ENCODE peak calls at places on chromosomes 6 and 20, in six cellular contexts. S, Y, Z, R, O and V are unnamed samples.

GRCh38 chr20:4038047-4038459 is 22.7 kb upstream of the RNF24 start:
- DNase-seq in S (no peak), Y (peak), Z (peak), R (no peak), O (peak), V (peak)

GRCh38 chr6:73519943-73520687 is 717 bp downstream of the EEF1A1 start:
- DNase-seq in S (peak), Y (peak), Z (peak), R (no peak), O (peak), V (peak)

GRCh38 chr6:46255528-46255927 is 84.7 kb upstream of the ENPP5 start:
- DNase-seq in S (no peak), Y (no peak), Z (no peak), R (no peak), O (no peak), V (no peak)

GRCh38 chr6:44024597-44025219 is 102.5 kb downstream of the MRPL14 start:
- DNase-seq in S (no peak), Y (no peak), Z (no peak), R (no peak), O (no peak), V (no peak)

GRCh38 chr20:14556206-14556605 is 218.8 kb upstream of the FLRT3 start:
- DNase-seq in S (no peak), Y (no peak), Z (no peak), R (no peak), O (no peak), V (no peak)

GRCh38 chr20:37309941-37310590 is 20.6 kb downstream of the MANBAL start:
- DNase-seq in S (no peak), Y (no peak), Z (no peak), R (no peak), O (no peak), V (no peak)

GRCh38 chr6:138685257-138685656 is 88.3 kb upstream of the CCDC28A start:
- DNase-seq in S (no peak), Y (no peak), Z (no peak), R (no peak), O (no peak), V (no peak)

GRCh38 chr6:81640891-81641290 is 111.6 kb downstream of the TENT5A start:
- DNase-seq in S (no peak), Y (no peak), Z (no peak), R (no peak), O (no peak), V (no peak)

GRCh38 chr6:144662812-144663211 is 377.7 kb downstream of the UTRN start:
- DNase-seq in S (no peak), Y (no peak), Z (no peak), R (no peak), O (no peak), V (no peak)

GRCh38 chr6:45614488-45615285 is 237.0 kb upstream of the SUPT3H start:
- DNase-seq in S (no peak), Y (no peak), Z (no peak), R (no peak), O (peak), V (no peak)

GRCh38 chr6:26493258-26493657 is 6.8 kb upstream of the BTN1A1 start:
- DNase-seq in S (no peak), Y (no peak), Z (no peak), R (no peak), O (peak), V (no peak)

GRCh38 chr20:50029083-50029696 is 46.4 kb downstream of the SNAI1 start:
- DNase-seq in S (no peak), Y (no peak), Z (no peak), R (no peak), O (no peak), V (no peak)

GRCh38 chr20:38599410-38599882 is 2.2 kb upstream of the ARHGAP40 start:
- DNase-seq in S (peak), Y (peak), Z (no peak), R (no peak), O (no peak), V (peak)

GRCh38 chr20:51639206-51639832 is 96.8 kb upstream of the NFATC2 start:
- DNase-seq in S (peak), Y (peak), Z (peak), R (no peak), O (peak), V (peak)

GRCh38 chr6:135251964-135252429 is 70.9 kb downstream of the MYB start:
- DNase-seq in S (no peak), Y (no peak), Z (no peak), R (no peak), O (peak), V (no peak)

GRCh38 chr20:53857723-53858236 is 212.6 kb downstream of the BCAS1 start:
- DNase-seq in S (no peak), Y (peak), Z (no peak), R (no peak), O (no peak), V (no peak)

GRCh38 chr6:111668410-111668809 is 62.7 kb upstream of the TRAF3IP2 start:
- DNase-seq in S (no peak), Y (no peak), Z (no peak), R (no peak), O (no peak), V (no peak)

GRCh38 chr20:11117808-11118528 is 444.2 kb upstream of the JAG1 start:
- DNase-seq in S (no peak), Y (no peak), Z (no peak), R (no peak), O (peak), V (no peak)

GRCh38 chr6:154791561-154792317 is 58.5 kb downstream of the SCAF8 start:
- DNase-seq in S (no peak), Y (no peak), Z (no peak), R (no peak), O (peak), V (no peak)

GRCh38 chr6:25359191-25359861 is 80.2 kb downstream of the CARMIL1 start:
- DNase-seq in S (no peak), Y (peak), Z (no peak), R (no peak), O (peak), V (peak)

GRCh38 chr6:20953019-20953418 is 418.8 kb downstream of the CDKAL1 start:
- DNase-seq in S (no peak), Y (no peak), Z (no peak), R (no peak), O (no peak), V (no peak)

GRCh38 chr6:25312034-25312620 is 33.0 kb downstream of the CARMIL1 start:
- DNase-seq in S (no peak), Y (no peak), Z (no peak), R (no peak), O (peak), V (no peak)

GRCh38 chr6:109441069-109441816 is 719 bp downstream of the SMPD2 start:
- DNase-seq in S (peak), Y (peak), Z (peak), R (no peak), O (peak), V (peak)

GRCh38 chr6:31940256-31940664 is 5.6 kb upstream of the CFB start:
- DNase-seq in S (no peak), Y (no peak), Z (no peak), R (no peak), O (peak), V (no peak)

GRCh38 chr20:38842558-38842981 is 37.1 kb downstream of the PPP1R16B start:
- DNase-seq in S (no peak), Y (no peak), Z (no peak), R (no peak), O (no peak), V (no peak)

GRCh38 chr6:17226766-17227338 is 54.3 kb upstream of the RBM24 start:
- DNase-seq in S (no peak), Y (peak), Z (no peak), R (no peak), O (peak), V (no peak)

GRCh38 chr20:53944796-53945195 is 125.6 kb downstream of the BCAS1 start:
- DNase-seq in S (no peak), Y (no peak), Z (no peak), R (no peak), O (no peak), V (no peak)

GRCh38 chr6:23656257-23656731 is 469.7 kb upstream of the NRSN1 start:
- DNase-seq in S (no peak), Y (no peak), Z (no peak), R (no peak), O (no peak), V (no peak)

GRCh38 chr6:147063469-147064031 is 140.7 kb upstream of the STXBP5 start:
- DNase-seq in S (no peak), Y (no peak), Z (no peak), R (no peak), O (peak), V (no peak)

GRCh38 chr6:38935051-38935450 is 113.5 kb upstream of the GLP1R start:
- DNase-seq in S (no peak), Y (peak), Z (no peak), R (no peak), O (no peak), V (no peak)

GRCh38 chr20:22339091-22339881 is 245.1 kb downstream of the FOXA2 start:
- DNase-seq in S (no peak), Y (peak), Z (peak), R (peak), O (peak), V (peak)

GRCh38 chr6:169722362-169723199 is 1.7 kb downstream of the PHF10 start:
- DNase-seq in S (peak), Y (peak), Z (peak), R (no peak), O (peak), V (no peak)

GRCh38 chr6:170096191-170096802 is 194.6 kb downstream of the DLL1 start:
- DNase-seq in S (peak), Y (peak), Z (no peak), R (no peak), O (no peak), V (no peak)

GRCh38 chr6:130852844-130853554 is 25.8 kb downstream of the SMLR1 start:
- DNase-seq in S (no peak), Y (no peak), Z (no peak), R (no peak), O (no peak), V (no peak)

DNA sequence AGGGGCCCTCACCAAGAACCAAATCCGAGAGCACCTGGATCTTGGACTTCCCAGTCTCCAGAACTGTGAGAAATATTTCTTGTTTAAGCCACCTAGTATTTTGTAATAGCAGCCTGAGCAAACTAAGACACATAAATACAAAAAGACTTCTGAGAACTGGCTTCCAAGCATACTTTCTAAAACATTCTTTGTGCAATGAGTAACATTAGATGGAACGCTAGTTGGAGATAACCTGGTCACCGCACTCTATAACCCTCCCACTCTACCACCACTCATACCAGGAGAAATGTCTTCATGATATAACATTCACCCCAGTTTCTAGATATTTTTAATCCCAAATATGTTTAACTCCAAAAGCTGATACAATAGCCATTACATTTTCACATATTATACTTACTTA is 169.5 kb upstream of the THEMIS start:
- DNase-seq in S (no peak), Y (no peak), Z (no peak), R (no peak), O (peak), V (no peak)
- H3K4me3 ChIP-seq in S (no peak), Y (no peak), Z (no peak), R (no peak), O (no peak), V (no peak)

GRCh38 chr6:28553986-28554881 is 28.6 kb downstream of the GPX5 start:
- DNase-seq in S (no peak), Y (no peak), Z (no peak), R (no peak), O (no peak), V (no peak)

GRCh38 chr6:28558629-28559028 is 32.9 kb downstream of the GPX5 start:
- DNase-seq in S (no peak), Y (no peak), Z (no peak), R (no peak), O (no peak), V (no peak)

GRCh38 chr6:28555136-28555535 is 29.5 kb downstream of the GPX5 start:
- DNase-seq in S (no peak), Y (no peak), Z (no peak), R (no peak), O (no peak), V (no peak)

GRCh38 chr6:28551891-28552666 is 26.4 kb downstream of the GPX5 start:
- DNase-seq in S (no peak), Y (no peak), Z (no peak), R (no peak), O (no peak), V (no peak)

GRCh38 chr6:28553384-28553985 is 27.8 kb downstream of the GPX5 start:
- DNase-seq in S (no peak), Y (no peak), Z (no peak), R (no peak), O (no peak), V (no peak)
- H3K4me3 ChIP-seq in S (peak), Y (no peak), Z (no peak), R (no peak), O (no peak), V (no peak)

GRCh38 chr6:165232277-165232654 is 77.1 kb downstream of the C6orf118 start:
- DNase-seq in S (no peak), Y (no peak), Z (no peak), R (no peak), O (no peak), V (no peak)
- H3K4me3 ChIP-seq in S (no peak), Y (no peak), Z (no peak), R (no peak), O (no peak), V (no peak)

GRCh38 chr6:110548124-110548847 is 71.9 kb upstream of the SLC22A16 start:
- DNase-seq in S (no peak), Y (no peak), Z (no peak), R (no peak), O (no peak), V (no peak)
- H3K4me3 ChIP-seq in S (no peak), Y (no peak), Z (no peak), R (no peak), O (no peak), V (no peak)

DNA sequence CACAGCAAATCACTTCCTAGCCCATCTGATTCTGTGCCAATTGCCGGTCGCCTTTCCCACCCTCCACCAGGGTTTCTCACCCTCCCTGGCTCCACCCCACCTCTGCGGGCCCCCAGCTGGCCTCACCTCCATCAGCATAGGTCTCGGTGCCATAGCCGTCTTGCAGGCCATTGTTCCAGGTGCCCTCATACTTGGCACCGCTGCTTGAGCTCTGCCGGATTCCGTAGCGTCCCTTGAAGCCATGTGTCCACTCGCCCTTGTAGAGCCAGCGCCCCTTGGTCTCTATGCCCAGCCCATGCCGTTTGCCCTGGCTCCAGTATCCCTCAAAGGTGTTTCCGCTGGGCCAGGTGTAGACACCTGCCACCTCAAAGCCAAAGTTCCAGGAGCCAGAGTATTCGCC is 787 bp downstream of the JPH2 start:
- DNase-seq in S (no peak), Y (no peak), Z (no peak), R (no peak), O (no peak), V (no peak)
- H3K4me3 ChIP-seq in S (no peak), Y (no peak), Z (no peak), R (no peak), O (no peak), V (no peak)

DNA sequence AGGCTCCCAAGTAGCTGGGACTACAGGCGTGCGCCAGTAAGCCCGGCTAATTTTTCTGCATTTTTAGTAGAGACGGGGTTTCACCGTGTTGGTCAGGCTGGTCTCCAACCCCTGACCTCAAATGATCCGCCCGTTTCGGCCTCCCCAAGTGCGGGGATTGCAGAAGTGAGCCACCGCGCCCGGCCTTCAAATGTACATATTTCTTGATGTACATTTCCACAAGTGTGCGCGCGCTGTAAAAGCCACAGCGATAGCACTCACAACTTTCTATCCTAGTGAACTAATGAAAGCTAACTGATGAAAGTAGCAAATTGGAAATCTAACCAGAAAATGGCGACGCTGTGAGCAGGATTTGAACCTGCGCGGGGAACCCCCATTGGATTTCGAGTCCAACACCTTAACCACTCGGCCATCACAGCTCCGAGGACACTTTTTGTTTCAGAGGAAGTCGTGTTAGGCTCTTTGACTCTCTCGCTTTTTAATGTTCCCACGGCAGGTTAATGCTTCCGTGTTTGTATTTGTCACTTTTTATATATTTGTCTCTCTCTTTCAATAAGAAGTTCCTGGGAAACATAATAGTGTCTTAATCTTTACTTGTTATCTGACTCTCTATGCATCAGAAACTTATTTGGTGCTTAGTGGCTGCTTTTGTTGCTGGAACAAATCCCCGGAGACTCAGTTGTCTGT is 199.4 kb upstream of the ZNF184 start:
- DNase-seq in S (no peak), Y (no peak), Z (no peak), R (peak), O (peak), V (no peak)
- H3K4me3 ChIP-seq in S (no peak), Y (no peak), Z (no peak), R (peak), O (no peak), V (no peak)

GRCh38 chr6:118746100-118746874 is 94.9 kb upstream of the CEP85L start:
- DNase-seq in S (no peak), Y (no peak), Z (no peak), R (no peak), O (no peak), V (no peak)

GRCh38 chr6:118751072-118751471 is 99.7 kb upstream of the CEP85L start:
- DNase-seq in S (no peak), Y (no peak), Z (no peak), R (no peak), O (no peak), V (no peak)

GRCh38 chr6:118745156-118745555 is 93.8 kb upstream of the CEP85L start:
- DNase-seq in S (no peak), Y (no peak), Z (no peak), R (no peak), O (no peak), V (no peak)

GRCh38 chr6:118750143-118750542 is 98.8 kb upstream of the CEP85L start:
- DNase-seq in S (no peak), Y (no peak), Z (no peak), R (no peak), O (no peak), V (no peak)

DNA sequence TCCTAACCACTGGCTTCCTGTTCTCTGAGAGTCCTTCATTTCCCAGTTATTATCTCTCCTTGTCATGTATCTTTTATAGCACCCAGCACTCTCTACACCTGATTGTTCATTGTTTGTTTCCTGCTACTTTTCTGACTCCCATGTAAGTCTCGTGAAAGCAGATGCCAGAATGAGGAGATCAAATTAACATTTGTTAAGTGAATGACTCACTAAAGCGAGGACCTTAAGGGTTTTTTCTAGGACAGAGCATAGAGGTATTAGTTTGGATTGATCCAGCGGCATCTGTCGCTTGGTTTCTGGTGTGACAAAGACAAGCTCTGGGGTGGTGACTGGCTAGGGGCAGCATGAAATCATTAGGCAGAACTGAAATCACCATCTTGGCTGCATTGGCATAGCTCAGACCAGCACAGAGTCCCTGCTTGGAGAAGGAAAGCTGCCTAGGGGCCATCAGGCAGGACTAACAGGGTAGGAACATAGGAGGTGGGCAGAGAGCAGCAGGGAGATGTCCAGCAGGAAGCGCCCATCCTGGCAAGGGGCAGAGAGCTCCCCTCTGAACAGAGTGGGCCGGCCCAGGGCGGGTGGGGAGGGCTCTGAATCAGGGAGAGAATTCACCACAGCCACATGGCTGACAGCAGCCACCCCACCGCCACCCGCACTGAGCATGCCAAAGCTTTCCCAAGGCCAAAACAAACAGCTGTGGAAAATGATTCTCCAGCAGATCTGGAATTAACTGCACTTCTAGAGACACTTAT is 97.1 kb upstream of the CEP85L start:
- DNase-seq in S (no peak), Y (peak), Z (no peak), R (no peak), O (peak), V (no peak)
- H3K4me3 ChIP-seq in S (peak), Y (no peak), Z (no peak), R (no peak), O (no peak), V (no peak)

DNA sequence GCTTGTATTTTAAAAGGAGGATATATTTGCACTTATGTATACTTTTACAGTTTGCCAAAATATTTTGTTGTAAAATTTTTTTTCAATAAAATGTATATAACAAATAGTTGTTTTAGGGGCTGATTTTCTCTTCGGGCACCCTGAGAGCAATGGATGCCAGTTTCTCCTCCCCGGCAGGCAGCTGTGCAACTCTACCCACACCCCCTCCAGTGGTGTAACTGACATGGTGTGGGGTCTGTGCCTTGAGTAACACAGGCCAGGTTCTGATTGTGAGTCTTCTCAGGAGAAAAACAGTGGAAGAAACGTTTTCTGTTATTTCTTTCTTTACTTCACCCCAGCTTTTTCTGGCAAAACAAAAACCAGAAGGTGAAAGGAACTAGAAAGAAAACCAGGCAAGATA is 6.1 kb downstream of the FOXF2 start:
- DNase-seq in S (no peak), Y (no peak), Z (no peak), R (no peak), O (no peak), V (no peak)
- H3K4me3 ChIP-seq in S (no peak), Y (no peak), Z (no peak), R (no peak), O (no peak), V (no peak)